ENCODE peak calls at places on chromosomes 3 and 15, in five cellular contexts. Q is breast epithelium, N is ELR, D is NCI-H460, S is small intestine. L is an unnamed sample.

GRCh38 chr15:95556225-95556624 is 774.3 kb upstream of the NR2F2 start:
- DNase-seq in Q (no peak), N (no peak), D (no peak), S (no peak), L (no peak)

GRCh38 chr3:59127071-59127470 is 77.2 kb upstream of the CFAP20DC start:
- DNase-seq in Q (no peak), N (peak), D (no peak), S (no peak), L (peak)

GRCh38 chr15:69308949-69309348 is 10.2 kb downstream of the PAQR5 start:
- DNase-seq in Q (no peak), N (no peak), D (no peak), S (no peak), L (no peak)

GRCh38 chr15:68791431-68792283 is 29.0 kb downstream of the ANP32A start:
- DNase-seq in Q (no peak), N (no peak), D (no peak), S (no peak), L (no peak)

GRCh38 chr3:52444860-52445793 is at the start of gene SEMA3G:
- DNase-seq in Q (peak), N (peak), D (peak), S (peak), L (no peak)

GRCh38 chr15:80645494-80646065 is 49.5 kb upstream of the ABHD17C start:
- DNase-seq in Q (no peak), N (peak), D (no peak), S (no peak), L (no peak)

GRCh38 chr15:31271706-31272557 is 54.7 kb upstream of the KLF13 start:
- DNase-seq in Q (peak), N (no peak), D (no peak), S (no peak), L (no peak)

GRCh38 chr15:25671132-25671531 is 192.0 kb downstream of the ATP10A start:
- DNase-seq in Q (no peak), N (no peak), D (no peak), S (no peak), L (no peak)

GRCh38 chr15:65184944-65185717 is at the start of gene CLPX:
- DNase-seq in Q (peak), N (peak), D (peak), S (peak), L (peak)

GRCh38 chr15:41577863-41578735 is 19.1 kb downstream of the TYRO3 start:
- DNase-seq in Q (no peak), N (no peak), D (no peak), S (no peak), L (no peak)

GRCh38 chr3:42061711-42062408 is 29.3 kb upstream of the TRAK1 start:
- DNase-seq in Q (peak), N (peak), D (peak), S (peak), L (peak)

GRCh38 chr3:59774613-59775012 is 724.8 kb upstream of the CFAP20DC start:
- DNase-seq in Q (peak), N (peak), D (no peak), S (no peak), L (peak)

GRCh38 chr3:152891678-152892077 is 56.7 kb downstream of the P2RY1 start:
- DNase-seq in Q (no peak), N (no peak), D (no peak), S (peak), L (no peak)

GRCh38 chr3:65851827-65852226 is 186.9 kb downstream of the MAGI1 start:
- DNase-seq in Q (no peak), N (peak), D (no peak), S (no peak), L (peak)